ENCODE peak calls at places on chromosomes 5 and 9, in five cellular contexts. B, P, R, F and S are unnamed samples.

GRCh38 chr5:157372472-157372822 is 87.6 kb upstream of the NIPAL4 start:
- DNase-seq in R (no peak), B (no peak), F (no peak), P (no peak), S (no peak)

GRCh38 chr5:123610665-123611406 is 98.9 kb downstream of the CSNK1G3 start:
- DNase-seq in F (no peak), P (peak), B (peak), R (peak), S (peak)

GRCh38 chr9:22307013-22307711 is 139.5 kb upstream of the DMRTA1 start:
- DNase-seq in F (no peak), B (no peak), R (no peak), P (no peak), S (peak)

GRCh38 chr5:113043491-113043931 is 66.9 kb downstream of the DCP2 start:
- DNase-seq in P (no peak), F (peak), R (no peak), B (no peak), S (peak)

GRCh38 chr5:17118631-17119030 is 98.8 kb upstream of the BASP1 start:
- DNase-seq in P (peak), F (no peak), B (no peak), R (no peak), S (no peak)

GRCh38 chr9:83197611-83198010 is 134.7 kb upstream of the RASEF start:
- DNase-seq in R (no peak), P (no peak), F (no peak), B (no peak), S (no peak)

GRCh38 chr9:136695955-136696354 is 8.7 kb upstream of the AGPAT2 start:
- DNase-seq in F (no peak), B (no peak), P (no peak), R (no peak), S (no peak)

GRCh38 chr9:88932766-88933165 is 58.5 kb upstream of the S1PR3 start:
- DNase-seq in R (no peak), F (no peak), B (no peak), P (no peak), S (peak)

GRCh38 chr9:118170032-118170955 is 466.1 kb downstream of the TLR4 start:
- DNase-seq in B (peak), R (no peak), F (peak), P (peak), S (peak)

GRCh38 chr5:134247411-134247810 is 21.5 kb upstream of the PPP2CA start:
- DNase-seq in R (no peak), F (no peak), B (no peak), P (peak), S (no peak)

GRCh38 chr9:101737705-101738565 is 512 bp downstream of the GRIN3A start:
- DNase-seq in P (no peak), B (no peak), F (peak), R (no peak), S (no peak)